ENCODE peak calls at places on chromosomes 3 and 15, in seven cellular contexts. L is A549, N is hepatocyte, H is K562, I is GM23248, D is H9, K is neuronal stem cell. E is an unnamed sample.

GRCh38 chr3:42979044-42979962 is at the start of gene GASK1A:
- DNase-seq in L (no peak), N (peak), H (no peak), I (peak), D (peak), K (peak), E (no peak)

GRCh38 chr3:4302747-4303146 is 422 bp upstream of the SETMAR start:
- DNase-seq in L (no peak), N (no peak), H (no peak), I (no peak), D (no peak), K (no peak), E (no peak)

GRCh38 chr3:145489011-145489410 is 672.0 kb downstream of the PLOD2 start:
- DNase-seq in L (no peak), N (no peak), H (no peak), I (no peak), D (no peak), K (no peak), E (no peak)

GRCh38 chr3:55162031-55162784 is 234.3 kb upstream of the LRTM1 start:
- DNase-seq in L (no peak), N (no peak), H (no peak), I (peak), D (no peak), K (no peak), E (no peak)

GRCh38 chr3:98180311-98180710 is 13.8 kb downstream of the OR5H15 start:
- DNase-seq in L (no peak), N (no peak), H (no peak), I (no peak), D (no peak), K (no peak), E (no peak)

GRCh38 chr3:162295323-162295983 is 798.8 kb downstream of the OTOL1 start:
- DNase-seq in L (peak), N (peak), H (no peak), I (peak), D (no peak), K (no peak), E (no peak)

GRCh38 chr3:194395201-194395600 is 3.9 kb downstream of the GP5 start:
- DNase-seq in L (no peak), N (peak), H (no peak), I (no peak), D (no peak), K (no peak), E (no peak)

GRCh38 chr3:110734524-110734923 is 337.1 kb upstream of the NECTIN3 start:
- DNase-seq in L (no peak), N (no peak), H (no peak), I (no peak), D (no peak), K (no peak), E (no peak)

GRCh38 chr15:64950888-64951287 is 38.8 kb downstream of the SPG21 start:
- DNase-seq in L (peak), N (no peak), H (no peak), I (no peak), D (no peak), K (no peak), E (no peak)

GRCh38 chr3:57557088-57557537 is 1.0 kb downstream of the PDE12 start:
- DNase-seq in L (peak), N (peak), H (peak), I (peak), D (peak), K (peak), E (no peak)

GRCh38 chr3:13507791-13508339 is 27.8 kb downstream of the HDAC11 start:
- DNase-seq in L (no peak), N (peak), H (peak), I (peak), D (no peak), K (no peak), E (no peak)

GRCh38 chr3:46496745-46497555 is 826 bp upstream of the RTP3 start:
- DNase-seq in L (no peak), N (no peak), H (no peak), I (peak), D (peak), K (no peak), E (no peak)

GRCh38 chr3:134065252-134065651 is 35.5 kb upstream of the SLCO2A1 start:
- DNase-seq in L (no peak), N (no peak), H (no peak), I (no peak), D (no peak), K (no peak), E (no peak)

GRCh38 chr3:160403028-160403545 is 3.6 kb downstream of the SMC4 start:
- DNase-seq in L (no peak), N (no peak), H (no peak), I (peak), D (no peak), K (no peak), E (no peak)

GRCh38 chr3:113277414-113277813 is 66.1 kb downstream of the BOC start:
- DNase-seq in L (no peak), N (no peak), H (no peak), I (no peak), D (no peak), K (no peak), E (no peak)

GRCh38 chr3:90010341-90010740 is 902.9 kb downstream of the EPHA3 start:
- DNase-seq in L (no peak), N (no peak), H (no peak), I (peak), D (no peak), K (no peak), E (no peak)

GRCh38 chr15:70034141-70034540 is 63.6 kb downstream of the TLE3 start:
- DNase-seq in L (no peak), N (no peak), H (no peak), I (no peak), D (no peak), K (no peak), E (no peak)

GRCh38 chr15:77852241-77853007 is 219.7 kb upstream of the LINGO1 start:
- DNase-seq in L (no peak), N (no peak), H (no peak), I (no peak), D (peak), K (no peak), E (no peak)

GRCh38 chr15:101168463-101168824 is 83.4 kb downstream of the CHSY1 start:
- DNase-seq in L (no peak), N (no peak), H (no peak), I (peak), D (no peak), K (no peak), E (no peak)

GRCh38 chr15:90957105-90957790 is 2.6 kb downstream of the RCCD1 start:
- DNase-seq in L (no peak), N (peak), H (no peak), I (peak), D (peak), K (no peak), E (no peak)

GRCh38 chr3:127772776-127773751 is 49.3 kb downstream of the MGLL start:
- DNase-seq in L (no peak), N (no peak), H (no peak), I (no peak), D (no peak), K (no peak), E (no peak)

GRCh38 chr3:121436074-121436473 is 109.7 kb downstream of the POLQ start:
- DNase-seq in L (no peak), N (no peak), H (no peak), I (no peak), D (no peak), K (no peak), E (no peak)

GRCh38 chr3:139218046-139218445 is 125.8 kb upstream of the MRPS22 start:
- DNase-seq in L (no peak), N (no peak), H (no peak), I (no peak), D (no peak), K (no peak), E (no peak)

GRCh38 chr15:40773902-40774301 is 4.1 kb downstream of the C15orf62 start:
- DNase-seq in L (no peak), N (no peak), H (no peak), I (no peak), D (no peak), K (no peak), E (no peak)

GRCh38 chr15:39200586-39200985 is 380.3 kb upstream of the THBS1 start:
- DNase-seq in L (no peak), N (no peak), H (no peak), I (no peak), D (no peak), K (no peak), E (no peak)

GRCh38 chr3:37907906-37908305 is 46.2 kb downstream of the CTDSPL start:
- DNase-seq in L (no peak), N (no peak), H (no peak), I (no peak), D (no peak), K (no peak), E (no peak)

GRCh38 chr3:14548321-14548729 is 8.2 kb upstream of the GRIP2 start:
- DNase-seq in L (peak), N (peak), H (peak), I (peak), D (peak), K (peak), E (no peak)

GRCh38 chr3:160941885-160942494 is 163.2 kb downstream of the B3GALNT1 start:
- DNase-seq in L (peak), N (peak), H (peak), I (peak), D (peak), K (peak), E (peak)

GRCh38 chr15:81323559-81323943 is 390 bp downstream of the STARD5 start:
- DNase-seq in L (no peak), N (no peak), H (no peak), I (peak), D (no peak), K (no peak), E (no peak)

GRCh38 chr3:133412511-133413165 is 12.8 kb downstream of the BFSP2 start:
- DNase-seq in L (no peak), N (peak), H (no peak), I (peak), D (no peak), K (no peak), E (no peak)

GRCh38 chr3:115099115-115099884 is 47.8 kb downstream of the ZBTB20 start:
- DNase-seq in L (no peak), N (no peak), H (no peak), I (peak), D (no peak), K (no peak), E (no peak)
- H3K4me2 ChIP-seq in L (peak), N (peak), H (no peak), I (peak), D (no peak), K (no peak), E (no peak)

DNA sequence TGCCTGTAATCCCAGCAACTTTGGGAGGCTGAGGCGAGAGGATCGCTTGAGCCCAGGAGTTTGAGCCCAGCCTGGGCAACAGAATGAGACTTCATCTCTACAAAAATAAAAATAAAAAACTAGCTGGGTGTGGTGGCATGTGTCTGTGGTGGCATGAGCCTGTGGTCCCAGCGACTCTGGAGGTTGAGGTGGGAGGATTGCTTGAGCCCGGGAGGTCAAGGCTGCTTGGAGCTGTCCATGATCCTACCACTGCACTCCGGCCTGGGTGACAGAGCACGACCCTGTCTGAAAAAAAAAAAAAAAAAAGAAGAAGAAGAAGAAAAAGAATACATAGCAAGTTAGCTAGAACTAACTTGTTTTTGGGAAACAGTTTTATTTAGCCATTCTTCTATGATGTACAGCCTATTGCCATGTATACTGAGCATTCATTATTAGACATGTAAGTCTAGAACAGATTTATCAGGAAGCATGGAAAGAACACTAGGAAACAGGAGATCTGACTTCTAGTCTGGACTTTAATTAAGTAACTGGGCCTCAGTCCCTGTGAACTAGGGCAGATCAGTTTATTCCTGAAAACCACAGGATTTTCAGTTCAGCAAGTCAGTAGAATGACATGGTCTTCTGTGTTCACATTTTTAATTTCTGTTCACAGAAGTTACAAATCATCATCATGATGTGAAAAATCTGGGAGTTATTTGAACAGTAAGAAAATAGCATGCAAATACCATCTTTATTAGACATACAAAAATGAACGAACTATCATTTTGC is 65.5 kb downstream of the KAT2B start:
- DNase-seq in L (no peak), N (no peak), H (no peak), I (no peak), D (no peak), K (no peak), E (no peak)
- H3K4me2 ChIP-seq in L (no peak), N (no peak), H (no peak), I (no peak), D (no peak), K (no peak), E (no peak)

DNA sequence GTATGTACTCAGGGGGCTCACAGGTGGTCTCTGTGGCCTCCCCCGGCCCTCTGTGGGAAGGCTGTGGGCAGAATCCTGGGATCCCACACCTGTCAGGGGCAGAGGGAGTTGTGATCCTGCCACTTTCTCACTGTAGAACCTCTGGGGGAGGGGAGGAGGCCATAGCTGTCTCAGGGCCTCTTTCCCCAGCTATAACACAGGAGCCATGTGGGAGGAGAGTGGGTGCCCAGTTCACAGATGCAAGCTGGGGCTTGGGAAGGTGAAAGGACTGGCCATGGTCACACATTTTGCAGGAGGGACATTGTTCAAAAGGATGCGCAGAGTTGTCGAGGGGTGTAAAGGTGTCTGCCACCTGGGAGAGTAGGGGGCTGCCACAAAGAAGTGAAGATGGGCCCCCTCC is 11.7 kb downstream of the MAPKAPK3 start:
- DNase-seq in L (no peak), N (no peak), H (no peak), I (no peak), D (no peak), K (no peak), E (no peak)
- H3K4me2 ChIP-seq in L (no peak), N (no peak), H (no peak), I (no peak), D (no peak), K (no peak), E (no peak)

GRCh38 chr3:125318859-125319258 is 56.3 kb downstream of the ZNF148 start:
- DNase-seq in L (no peak), N (no peak), H (no peak), I (no peak), D (no peak), K (no peak), E (no peak)

GRCh38 chr3:125316949-125317348 is 58.2 kb downstream of the ZNF148 start:
- DNase-seq in L (no peak), N (no peak), H (no peak), I (no peak), D (no peak), K (no peak), E (no peak)

GRCh38 chr3:125317761-125318496 is 57.2 kb downstream of the ZNF148 start:
- DNase-seq in L (no peak), N (no peak), H (no peak), I (peak), D (no peak), K (no peak), E (peak)

GRCh38 chr3:125319765-125320164 is 55.4 kb downstream of the ZNF148 start:
- DNase-seq in L (no peak), N (no peak), H (no peak), I (no peak), D (no peak), K (no peak), E (no peak)

DNA sequence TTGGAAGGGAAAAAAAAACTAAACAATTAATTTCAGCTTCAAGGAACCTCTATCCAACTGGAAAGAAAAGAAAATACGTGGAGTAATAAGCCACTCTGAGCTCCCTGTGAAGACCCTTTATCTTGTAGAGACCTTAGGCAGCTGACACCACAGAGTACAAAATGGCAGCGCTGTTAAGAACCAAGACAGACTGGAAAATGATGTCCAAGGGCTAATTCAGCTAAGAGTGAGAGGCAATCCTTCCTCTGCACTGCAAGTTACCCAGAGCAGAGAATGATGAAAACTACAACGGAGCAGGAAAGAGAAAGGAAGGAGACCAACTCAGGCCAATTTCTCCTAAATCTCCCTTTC is 56.7 kb downstream of the ZNF148 start:
- DNase-seq in L (no peak), N (no peak), H (no peak), I (no peak), D (no peak), K (no peak), E (no peak)
- H3K4me2 ChIP-seq in L (no peak), N (no peak), H (no peak), I (no peak), D (peak), K (peak), E (peak)

E was measured in keratinocyte.